ENCODE peak calls at places on chromosomes 7 and 10, in ten cellular contexts. One of them, this sample, is unnamed.

GRCh38 chr10:101625821-101626412 is 37.8 kb downstream of the DPCD start:
- DNase-seq in mammary epithelial cell: no peak
- DNase-seq in HL-60: no peak
- DNase-seq in thoracic aorta: no peak
- DNase-seq in PC-3: no peak
- DNase-seq in tibial artery: no peak
- DNase-seq in fibroblast of mammary gland: no peak
- DNase-seq in AG09309: no peak
- DNase-seq in cardiac fibroblast: no peak
- DNase-seq in spleen: peak; percentile 41
- DNase-seq in this sample: no peak

GRCh38 chr7:155230169-155230593 is 67.5 kb upstream of the INSIG1 start:
- DNase-seq in mammary epithelial cell: peak; percentile 100
- DNase-seq in HL-60: no peak
- DNase-seq in thoracic aorta: no peak
- DNase-seq in PC-3: peak; percentile 98
- DNase-seq in tibial artery: no peak
- DNase-seq in fibroblast of mammary gland: peak; percentile 99
- DNase-seq in AG09309: peak; percentile 97
- DNase-seq in cardiac fibroblast: peak; percentile 97
- DNase-seq in spleen: peak; percentile 41
- DNase-seq in this sample: peak; percentile 97

GRCh38 chr10:61452655-61453641 is at the start of gene TMEM26:
- DNase-seq in mammary epithelial cell: no peak
- DNase-seq in HL-60: no peak
- DNase-seq in thoracic aorta: no peak
- DNase-seq in PC-3: no peak
- DNase-seq in tibial artery: no peak
- DNase-seq in fibroblast of mammary gland: peak; percentile 38
- DNase-seq in AG09309: no peak
- DNase-seq in cardiac fibroblast: no peak
- DNase-seq in spleen: peak; percentile 82
- DNase-seq in this sample: peak; percentile 37

GRCh38 chr10:70575486-70575873 is 27.1 kb downstream of the PRF1 start:
- DNase-seq in mammary epithelial cell: peak; percentile 27
- DNase-seq in HL-60: no peak
- DNase-seq in thoracic aorta: no peak
- DNase-seq in PC-3: no peak
- DNase-seq in tibial artery: peak; percentile 53
- DNase-seq in fibroblast of mammary gland: no peak
- DNase-seq in AG09309: no peak
- DNase-seq in cardiac fibroblast: no peak
- DNase-seq in spleen: no peak
- DNase-seq in this sample: peak; percentile 66

GRCh38 chr7:84264341-84264740 is 69.8 kb upstream of the SEMA3A start:
- DNase-seq in mammary epithelial cell: peak; percentile 60
- DNase-seq in HL-60: no peak
- DNase-seq in thoracic aorta: no peak
- DNase-seq in PC-3: peak; percentile 27
- DNase-seq in tibial artery: no peak
- DNase-seq in fibroblast of mammary gland: peak; percentile 14
- DNase-seq in AG09309: no peak
- DNase-seq in cardiac fibroblast: no peak
- DNase-seq in spleen: no peak
- DNase-seq in this sample: no peak

GRCh38 chr7:7438851-7439250 is 96.8 kb downstream of the COL28A1 start:
- DNase-seq in mammary epithelial cell: peak; percentile 96
- DNase-seq in HL-60: no peak
- DNase-seq in thoracic aorta: no peak
- DNase-seq in PC-3: peak; percentile 97
- DNase-seq in tibial artery: no peak
- DNase-seq in fibroblast of mammary gland: peak; percentile 100
- DNase-seq in AG09309: peak; percentile 95
- DNase-seq in cardiac fibroblast: peak; percentile 99
- DNase-seq in spleen: no peak
- DNase-seq in this sample: peak; percentile 96

GRCh38 chr7:30799206-30799975 is 28.2 kb downstream of the MINDY4 start:
- DNase-seq in mammary epithelial cell: peak; percentile 99
- DNase-seq in HL-60: peak; percentile 14
- DNase-seq in thoracic aorta: peak; percentile 81
- DNase-seq in PC-3: peak; percentile 92
- DNase-seq in tibial artery: peak; percentile 89
- DNase-seq in fibroblast of mammary gland: peak; percentile 99
- DNase-seq in AG09309: peak; percentile 81
- DNase-seq in cardiac fibroblast: peak; percentile 99
- DNase-seq in spleen: no peak
- DNase-seq in this sample: peak; percentile 83

GRCh38 chr7:153381275-153382119 is 621.9 kb downstream of the ACTR3B start:
- DNase-seq in mammary epithelial cell: peak; percentile 0
- DNase-seq in HL-60: peak; percentile 21
- DNase-seq in thoracic aorta: no peak
- DNase-seq in PC-3: peak; percentile 31
- DNase-seq in tibial artery: no peak
- DNase-seq in fibroblast of mammary gland: no peak
- DNase-seq in AG09309: no peak
- DNase-seq in cardiac fibroblast: no peak
- DNase-seq in spleen: no peak
- DNase-seq in this sample: no peak

GRCh38 chr10:71957546-71958275 is 6.5 kb upstream of the CHST3 start:
- DNase-seq in mammary epithelial cell: no peak
- DNase-seq in HL-60: no peak
- DNase-seq in thoracic aorta: no peak
- DNase-seq in PC-3: no peak
- DNase-seq in tibial artery: no peak
- DNase-seq in fibroblast of mammary gland: no peak
- DNase-seq in AG09309: no peak
- DNase-seq in cardiac fibroblast: no peak
- DNase-seq in spleen: no peak
- DNase-seq in this sample: no peak
- TF ChIP-seq CTCF in mammary epithelial cell: no peak
- TF ChIP-seq CTCF in HL-60: no peak
- TF ChIP-seq CTCF in thoracic aorta: no peak
- TF ChIP-seq CTCF in PC-3: peak; percentile 19
- TF ChIP-seq CTCF in tibial artery: no peak
- TF ChIP-seq CTCF in fibroblast of mammary gland: peak; percentile 31
- TF ChIP-seq CTCF in AG09309: peak; percentile 27
- TF ChIP-seq CTCF in cardiac fibroblast: no peak
- TF ChIP-seq CTCF in spleen: no peak
- TF ChIP-seq CTCF in this sample: peak; percentile 13

GRCh38 chr10:117134084-117135025 is 3.7 kb downstream of the VAX1 start:
- DNase-seq in mammary epithelial cell: no peak
- DNase-seq in HL-60: no peak
- DNase-seq in thoracic aorta: no peak
- DNase-seq in PC-3: no peak
- DNase-seq in tibial artery: peak; percentile 51
- DNase-seq in fibroblast of mammary gland: no peak
- DNase-seq in AG09309: no peak
- DNase-seq in cardiac fibroblast: no peak
- DNase-seq in spleen: no peak
- DNase-seq in this sample: no peak
- H3K4me3 ChIP-seq in mammary epithelial cell: no peak overlapping the region
- H3K4me3 ChIP-seq in HL-60: no peak overlapping the region
- H3K4me3 ChIP-seq in thoracic aorta: peak overlapping the region; percentile 36
- H3K4me3 ChIP-seq in PC-3: no peak overlapping the region
- H3K4me3 ChIP-seq in tibial artery: no peak overlapping the region
- H3K4me3 ChIP-seq in fibroblast of mammary gland: no peak overlapping the region
- H3K4me3 ChIP-seq in AG09309: no peak overlapping the region
- H3K4me3 ChIP-seq in cardiac fibroblast: no peak overlapping the region
- H3K4me3 ChIP-seq in spleen: no peak overlapping the region
- H3K4me3 ChIP-seq in this sample: no peak overlapping the region

GRCh38 chr10:100551231-100551630 is 15.5 kb downstream of the HIF1AN start:
- DNase-seq in mammary epithelial cell: no peak
- DNase-seq in HL-60: peak; percentile 25
- DNase-seq in thoracic aorta: no peak
- DNase-seq in PC-3: no peak
- DNase-seq in tibial artery: no peak
- DNase-seq in fibroblast of mammary gland: no peak
- DNase-seq in AG09309: no peak
- DNase-seq in cardiac fibroblast: no peak
- DNase-seq in spleen: no peak
- DNase-seq in this sample: no peak

GRCh38 chr10:100551733-100552132 is 16.0 kb downstream of the HIF1AN start:
- DNase-seq in mammary epithelial cell: no peak
- DNase-seq in HL-60: no peak
- DNase-seq in thoracic aorta: no peak
- DNase-seq in PC-3: no peak
- DNase-seq in tibial artery: no peak
- DNase-seq in fibroblast of mammary gland: no peak
- DNase-seq in AG09309: no peak
- DNase-seq in cardiac fibroblast: no peak
- DNase-seq in spleen: no peak
- DNase-seq in this sample: no peak

GRCh38 chr10:100554902-100555301 is 19.2 kb downstream of the HIF1AN start:
- DNase-seq in mammary epithelial cell: no peak
- DNase-seq in HL-60: no peak
- DNase-seq in thoracic aorta: no peak
- DNase-seq in PC-3: no peak
- DNase-seq in tibial artery: no peak
- DNase-seq in fibroblast of mammary gland: no peak
- DNase-seq in AG09309: no peak
- DNase-seq in cardiac fibroblast: no peak
- DNase-seq in spleen: no peak
- DNase-seq in this sample: no peak

GRCh38 chr10:100553929-100554328 is 18.2 kb downstream of the HIF1AN start:
- DNase-seq in mammary epithelial cell: no peak
- DNase-seq in HL-60: no peak
- DNase-seq in thoracic aorta: no peak
- DNase-seq in PC-3: no peak
- DNase-seq in tibial artery: no peak
- DNase-seq in fibroblast of mammary gland: no peak
- DNase-seq in AG09309: no peak
- DNase-seq in cardiac fibroblast: no peak
- DNase-seq in spleen: no peak
- DNase-seq in this sample: no peak
- TF ChIP-seq CTCF in mammary epithelial cell: no peak
- TF ChIP-seq CTCF in HL-60: no peak
- TF ChIP-seq CTCF in thoracic aorta: no peak
- TF ChIP-seq CTCF in PC-3: no peak
- TF ChIP-seq CTCF in tibial artery: no peak
- TF ChIP-seq CTCF in fibroblast of mammary gland: no peak
- TF ChIP-seq CTCF in AG09309: no peak
- TF ChIP-seq CTCF in cardiac fibroblast: no peak
- TF ChIP-seq CTCF in spleen: no peak
- TF ChIP-seq CTCF in this sample: no peak

DNA sequence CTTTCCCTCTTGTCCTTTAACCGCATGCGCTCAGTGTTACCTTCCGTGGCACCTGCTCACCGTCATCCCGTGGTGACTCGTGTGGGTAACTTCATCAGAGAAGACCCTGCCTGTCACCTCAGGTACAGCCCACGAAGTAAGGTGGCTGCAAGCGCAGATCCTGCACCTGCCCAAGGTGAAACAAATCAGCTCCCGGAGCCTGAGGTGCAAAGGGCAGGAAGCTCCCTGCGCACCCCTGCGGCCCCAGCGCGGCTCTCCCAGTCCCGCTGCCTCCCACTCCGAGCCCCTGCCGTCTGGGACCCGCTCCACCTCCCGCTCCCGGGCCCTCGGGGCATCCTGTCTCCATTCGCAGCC is 110.9 kb upstream of the LANCL2 start:
- DNase-seq in mammary epithelial cell: no peak
- DNase-seq in HL-60: no peak
- DNase-seq in thoracic aorta: no peak
- DNase-seq in PC-3: no peak
- DNase-seq in tibial artery: no peak
- DNase-seq in fibroblast of mammary gland: no peak
- DNase-seq in AG09309: no peak
- DNase-seq in cardiac fibroblast: no peak
- DNase-seq in spleen: no peak
- DNase-seq in this sample: no peak
- H3K4me3 ChIP-seq in mammary epithelial cell: no peak overlapping the region
- H3K4me3 ChIP-seq in HL-60: no peak overlapping the region
- H3K4me3 ChIP-seq in thoracic aorta: peak overlapping the region; percentile 76
- H3K4me3 ChIP-seq in PC-3: peak overlapping the region; percentile 72
- H3K4me3 ChIP-seq in tibial artery: peak overlapping the region; percentile 51
- H3K4me3 ChIP-seq in fibroblast of mammary gland: peak overlapping the region; percentile 50
- H3K4me3 ChIP-seq in AG09309: peak overlapping the region; percentile 56
- H3K4me3 ChIP-seq in cardiac fibroblast: peak overlapping the region; percentile 49
- H3K4me3 ChIP-seq in spleen: peak overlapping the region; percentile 49
- H3K4me3 ChIP-seq in this sample: peak overlapping the region; percentile 49

GRCh38 chr7:130732980-130733865 is 784 bp downstream of the KLF14 start:
- DNase-seq in mammary epithelial cell: no peak
- DNase-seq in HL-60: peak; percentile 6
- DNase-seq in thoracic aorta: no peak
- DNase-seq in PC-3: no peak
- DNase-seq in tibial artery: no peak
- DNase-seq in fibroblast of mammary gland: peak; percentile 10
- DNase-seq in AG09309: no peak
- DNase-seq in cardiac fibroblast: no peak
- DNase-seq in spleen: peak; percentile 90
- DNase-seq in this sample: no peak
- TF ChIP-seq CTCF in mammary epithelial cell: no peak
- TF ChIP-seq CTCF in HL-60: no peak
- TF ChIP-seq CTCF in thoracic aorta: no peak
- TF ChIP-seq CTCF in PC-3: no peak
- TF ChIP-seq CTCF in tibial artery: no peak
- TF ChIP-seq CTCF in fibroblast of mammary gland: no peak
- TF ChIP-seq CTCF in AG09309: no peak
- TF ChIP-seq CTCF in cardiac fibroblast: no peak
- TF ChIP-seq CTCF in spleen: peak; percentile 45
- TF ChIP-seq CTCF in this sample: no peak